ENCODE peak calls at places on chromosomes 5 and 9, in nine cellular contexts. One of them, this sample, is unnamed.

GRCh38 chr5:171428849-171429542 is 9.5 kb downstream of the FGF18 start:
- DNase-seq in fibroblast of gingiva: no peak
- DNase-seq in tibial nerve: no peak
- DNase-seq in uterus: peak; percentile 9
- DNase-seq in caudate nucleus: no peak
- DNase-seq in IMR-90: no peak
- DNase-seq in GM13977: no peak
- DNase-seq in AG09309: no peak
- DNase-seq in HEK293T: no peak
- DNase-seq in this sample: no peak

GRCh38 chr5:177500685-177501522 is 3.5 kb upstream of the PDLIM7 start:
- DNase-seq in caudate nucleus: peak; percentile 70
- DNase-seq in tibial nerve: peak; percentile 90
- DNase-seq in fibroblast of gingiva: peak; percentile 74
- DNase-seq in uterus: peak; percentile 91
- DNase-seq in AG09309: no peak
- DNase-seq in GM13977: peak; percentile 82
- DNase-seq in HEK293T: peak; percentile 84
- DNase-seq in IMR-90: peak; percentile 85
- DNase-seq in this sample: peak; percentile 95

GRCh38 chr9:111298111-111298510 is 31.9 kb downstream of the OR2K2 start:
- DNase-seq in caudate nucleus: no peak
- DNase-seq in GM13977: no peak
- DNase-seq in AG09309: no peak
- DNase-seq in fibroblast of gingiva: no peak
- DNase-seq in IMR-90: no peak
- DNase-seq in uterus: no peak
- DNase-seq in tibial nerve: no peak
- DNase-seq in HEK293T: no peak
- DNase-seq in this sample: no peak

GRCh38 chr5:79831910-79832309 is 142.3 kb downstream of the CMYA5 start:
- DNase-seq in AG09309: no peak
- DNase-seq in HEK293T: no peak
- DNase-seq in IMR-90: no peak
- DNase-seq in uterus: no peak
- DNase-seq in fibroblast of gingiva: peak; percentile 81
- DNase-seq in tibial nerve: no peak
- DNase-seq in caudate nucleus: no peak
- DNase-seq in GM13977: no peak
- DNase-seq in this sample: peak; percentile 15

GRCh38 chr5:75275736-75276135 is 39.1 kb upstream of the ANKRD31 start:
- DNase-seq in AG09309: no peak
- DNase-seq in IMR-90: no peak
- DNase-seq in HEK293T: no peak
- DNase-seq in uterus: no peak
- DNase-seq in tibial nerve: no peak
- DNase-seq in GM13977: no peak
- DNase-seq in fibroblast of gingiva: no peak
- DNase-seq in caudate nucleus: no peak
- DNase-seq in this sample: no peak

GRCh38 chr5:139391570-139392323 is 2.0 kb upstream of the MZB1 start:
- DNase-seq in GM13977: peak; percentile 64
- DNase-seq in uterus: no peak
- DNase-seq in fibroblast of gingiva: no peak
- DNase-seq in AG09309: no peak
- DNase-seq in tibial nerve: no peak
- DNase-seq in IMR-90: peak; percentile 28
- DNase-seq in HEK293T: no peak
- DNase-seq in caudate nucleus: no peak
- DNase-seq in this sample: peak; percentile 50

GRCh38 chr5:135451581-135452360 is at the start of gene TIFAB:
- DNase-seq in caudate nucleus: no peak
- DNase-seq in tibial nerve: no peak
- DNase-seq in uterus: no peak
- DNase-seq in AG09309: no peak
- DNase-seq in GM13977: no peak
- DNase-seq in fibroblast of gingiva: no peak
- DNase-seq in HEK293T: no peak
- DNase-seq in IMR-90: no peak
- DNase-seq in this sample: no peak

GRCh38 chr9:69122086-69122390 is 52.0 kb upstream of the TJP2 start:
- DNase-seq in HEK293T: peak; percentile 60
- DNase-seq in GM13977: peak; percentile 61
- DNase-seq in uterus: peak; percentile 50
- DNase-seq in tibial nerve: peak; percentile 48
- DNase-seq in IMR-90: peak; percentile 61
- DNase-seq in caudate nucleus: peak; percentile 60
- DNase-seq in AG09309: no peak
- DNase-seq in fibroblast of gingiva: peak; percentile 72
- DNase-seq in this sample: peak; percentile 88

GRCh38 chr9:3732077-3733038 is 206.6 kb upstream of the RFX3 start:
- DNase-seq in GM13977: peak; percentile 72
- DNase-seq in tibial nerve: no peak
- DNase-seq in uterus: peak; percentile 40
- DNase-seq in fibroblast of gingiva: peak; percentile 76
- DNase-seq in AG09309: peak; percentile 79
- DNase-seq in IMR-90: peak; percentile 90
- DNase-seq in HEK293T: peak; percentile 51
- DNase-seq in caudate nucleus: peak; percentile 4
- DNase-seq in this sample: peak; percentile 91

GRCh38 chr9:76756273-76756650 is 8.0 kb upstream of the PCA3 start:
- DNase-seq in uterus: no peak
- DNase-seq in IMR-90: peak; percentile 41
- DNase-seq in tibial nerve: no peak
- DNase-seq in fibroblast of gingiva: peak; percentile 65
- DNase-seq in HEK293T: peak; percentile 19
- DNase-seq in caudate nucleus: no peak
- DNase-seq in AG09309: no peak
- DNase-seq in GM13977: no peak
- DNase-seq in this sample: peak; percentile 73

GRCh38 chr5:147303251-147303650 is 68.4 kb downstream of the STK32A start:
- DNase-seq in caudate nucleus: no peak
- DNase-seq in IMR-90: peak; percentile 16
- DNase-seq in AG09309: peak; percentile 8
- DNase-seq in GM13977: no peak
- DNase-seq in HEK293T: no peak
- DNase-seq in uterus: no peak
- DNase-seq in fibroblast of gingiva: peak; percentile 19
- DNase-seq in tibial nerve: no peak
- DNase-seq in this sample: no peak

GRCh38 chr9:4590430-4591122 is 71.5 kb upstream of the PLPP6 start:
- DNase-seq in caudate nucleus: no peak
- DNase-seq in GM13977: no peak
- DNase-seq in HEK293T: no peak
- DNase-seq in uterus: peak; percentile 20
- DNase-seq in fibroblast of gingiva: no peak
- DNase-seq in tibial nerve: no peak
- DNase-seq in AG09309: no peak
- DNase-seq in IMR-90: peak; percentile 57
- DNase-seq in this sample: no peak

GRCh38 chr5:27962201-27962600 is 923.8 kb upstream of the CDH9 start:
- DNase-seq in tibial nerve: no peak
- DNase-seq in IMR-90: no peak
- DNase-seq in fibroblast of gingiva: no peak
- DNase-seq in AG09309: no peak
- DNase-seq in uterus: no peak
- DNase-seq in HEK293T: no peak
- DNase-seq in GM13977: no peak
- DNase-seq in caudate nucleus: no peak
- DNase-seq in this sample: no peak

GRCh38 chr5:68544656-68545565 is 329.4 kb downstream of the PIK3R1 start:
- DNase-seq in HEK293T: no peak
- DNase-seq in caudate nucleus: no peak
- DNase-seq in uterus: peak; percentile 48
- DNase-seq in IMR-90: peak; percentile 45
- DNase-seq in AG09309: no peak
- DNase-seq in fibroblast of gingiva: no peak
- DNase-seq in tibial nerve: no peak
- DNase-seq in GM13977: no peak
- DNase-seq in this sample: peak; percentile 60

GRCh38 chr5:175710361-175710760 is 52.5 kb downstream of the HRH2 start:
- DNase-seq in caudate nucleus: no peak
- DNase-seq in fibroblast of gingiva: no peak
- DNase-seq in HEK293T: no peak
- DNase-seq in AG09309: no peak
- DNase-seq in IMR-90: no peak
- DNase-seq in tibial nerve: no peak
- DNase-seq in GM13977: no peak
- DNase-seq in uterus: no peak
- DNase-seq in this sample: no peak

GRCh38 chr9:75664597-75664996 is 225.9 kb upstream of the PCSK5 start:
- DNase-seq in tibial nerve: no peak
- DNase-seq in IMR-90: no peak
- DNase-seq in fibroblast of gingiva: no peak
- DNase-seq in uterus: no peak
- DNase-seq in HEK293T: no peak
- DNase-seq in caudate nucleus: no peak
- DNase-seq in AG09309: no peak
- DNase-seq in GM13977: no peak
- DNase-seq in this sample: no peak

GRCh38 chr5:157821822-157822622 is 36.9 kb downstream of the CLINT1 start:
- DNase-seq in IMR-90: peak; percentile 70
- DNase-seq in tibial nerve: no peak
- DNase-seq in uterus: no peak
- DNase-seq in AG09309: no peak
- DNase-seq in caudate nucleus: no peak
- DNase-seq in fibroblast of gingiva: no peak
- DNase-seq in HEK293T: no peak
- DNase-seq in GM13977: no peak
- DNase-seq in this sample: no peak

GRCh38 chr5:113202904-113203716 is 226.5 kb downstream of the DCP2 start:
- DNase-seq in IMR-90: peak; percentile 63
- DNase-seq in caudate nucleus: no peak
- DNase-seq in HEK293T: peak; percentile 71
- DNase-seq in GM13977: no peak
- DNase-seq in AG09309: no peak
- DNase-seq in fibroblast of gingiva: no peak
- DNase-seq in tibial nerve: peak; percentile 20
- DNase-seq in uterus: no peak
- DNase-seq in this sample: no peak

GRCh38 chr9:131675437-131676022 is 64.3 kb downstream of the RAPGEF1 start:
- DNase-seq in tibial nerve: no peak
- DNase-seq in uterus: no peak
- DNase-seq in HEK293T: no peak
- DNase-seq in IMR-90: no peak
- DNase-seq in GM13977: no peak
- DNase-seq in fibroblast of gingiva: peak; percentile 16
- DNase-seq in AG09309: no peak
- DNase-seq in caudate nucleus: no peak
- DNase-seq in this sample: no peak

GRCh38 chr9:110545705-110546104 is 33.8 kb downstream of the SVEP1 start:
- DNase-seq in AG09309: no peak
- DNase-seq in uterus: no peak
- DNase-seq in tibial nerve: no peak
- DNase-seq in HEK293T: no peak
- DNase-seq in GM13977: no peak
- DNase-seq in caudate nucleus: no peak
- DNase-seq in fibroblast of gingiva: no peak
- DNase-seq in IMR-90: peak; percentile 11
- DNase-seq in this sample: no peak

GRCh38 chr5:111512026-111512405 is 319 bp downstream of the STARD4 start:
- DNase-seq in GM13977: peak; percentile 13
- DNase-seq in HEK293T: peak; percentile 35
- DNase-seq in AG09309: no peak
- DNase-seq in IMR-90: peak; percentile 31
- DNase-seq in uterus: no peak
- DNase-seq in fibroblast of gingiva: peak; percentile 26
- DNase-seq in tibial nerve: peak; percentile 17
- DNase-seq in caudate nucleus: no peak
- DNase-seq in this sample: peak; percentile 60

GRCh38 chr9:132156256-132156655 is 5.6 kb upstream of the NTNG2 start:
- DNase-seq in fibroblast of gingiva: no peak
- DNase-seq in IMR-90: no peak
- DNase-seq in caudate nucleus: no peak
- DNase-seq in GM13977: no peak
- DNase-seq in AG09309: no peak
- DNase-seq in HEK293T: no peak
- DNase-seq in tibial nerve: no peak
- DNase-seq in uterus: no peak
- DNase-seq in this sample: no peak

This sample was measured in foreskin fibroblast.